ENCODE peak calls at places on chromosomes 3 and 15, in eight cellular contexts. W is fibroblast of mammary gland, Z is AG09319, Y is RWPE1, Q is PC-3, V is astrocyte of the spinal cord, U is tibial artery, T is stomach. K is an unnamed sample.

GRCh38 chr3:193563999-193564398 is 9.3 kb upstream of the ATP13A4 start:
- DNase-seq in V (no peak), Z (no peak), W (no peak), Q (peak; percentile 29), Y (peak; percentile 9), U (no peak), T (peak; percentile 66), K (peak; percentile 30)

GRCh38 chr15:28128036-28128435 is 28.9 kb upstream of the OCA2 start:
- DNase-seq in V (no peak), W (no peak), Q (no peak), Y (no peak), T (peak; percentile 25), Z (no peak), U (no peak), K (no peak)

GRCh38 chr3:17905996-17906395 is 163.6 kb upstream of the TBC1D5 start:
- DNase-seq in W (no peak), T (no peak), V (peak; percentile 10), U (no peak), Y (no peak), Z (no peak), Q (no peak), K (no peak)

GRCh38 chr3:101020616-101021015 is 27.4 kb upstream of the ABI3BP start:
- DNase-seq in U (no peak), Q (no peak), V (peak; percentile 23), T (no peak), W (no peak), Z (no peak), Y (no peak), K (no peak)

GRCh38 chr3:58101499-58102370 is 93.5 kb downstream of the FLNB start:
- DNase-seq in V (no peak), W (no peak), T (peak; percentile 64), Q (no peak), U (no peak), Y (no peak), Z (no peak), K (peak; percentile 85)

GRCh38 chr3:64530434-64531049 is 157.3 kb downstream of the ADAMTS9 start:
- DNase-seq in Q (peak; percentile 62), V (peak; percentile 49), Y (peak; percentile 39), T (peak; percentile 67), W (peak; percentile 62), Z (no peak), U (peak; percentile 77), K (peak; percentile 75)

GRCh38 chr15:55863911-55864310 is 121.0 kb upstream of the PRTG start:
- DNase-seq in Q (no peak), U (no peak), T (no peak), Z (no peak), V (no peak), Y (no peak), W (no peak), K (no peak)

GRCh38 chr3:123140591-123140990 is 61.2 kb upstream of the SEC22A start:
- DNase-seq in U (no peak), T (no peak), Q (no peak), Z (no peak), Y (no peak), V (no peak), W (no peak), K (no peak)

GRCh38 chr3:107384907-107385306 is 7.7 kb downstream of the CCDC54 start:
- DNase-seq in U (no peak), T (no peak), V (no peak), W (no peak), Z (no peak), Y (no peak), Q (no peak), K (no peak)

GRCh38 chr3:184154909-184155643 is at the start of gene DVL3:
- DNase-seq in W (peak; percentile 55), V (peak; percentile 64), T (peak; percentile 75), Z (no peak), Q (peak; percentile 64), Y (peak; percentile 60), U (peak; percentile 87), K (peak; percentile 73)

GRCh38 chr3:159186581-159186980 is 384.7 kb downstream of the MFSD1 start:
- DNase-seq in V (no peak), W (no peak), U (no peak), T (no peak), Z (no peak), Q (no peak), Y (no peak), K (no peak)

GRCh38 chr3:143090486-143090885 is 29.1 kb upstream of the CHST2 start:
- DNase-seq in V (no peak), U (no peak), Z (no peak), Y (no peak), W (no peak), T (peak; percentile 29), Q (no peak), K (peak; percentile 96)

GRCh38 chr15:40103124-40103858 is 5.4 kb downstream of the BMF start:
- DNase-seq in Q (peak; percentile 91), T (peak; percentile 94), Y (peak; percentile 98), Z (no peak), U (peak; percentile 95), V (peak; percentile 80), W (peak; percentile 71), K (peak; percentile 96)

GRCh38 chr3:66655673-66656072 is 154.9 kb upstream of the LRIG1 start:
- DNase-seq in Q (no peak), W (no peak), Z (no peak), T (no peak), U (no peak), Y (no peak), V (no peak), K (no peak)

GRCh38 chr3:181741428-181741827 is 29.7 kb downstream of the SOX2 start:
- DNase-seq in T (no peak), V (no peak), U (no peak), Z (no peak), W (no peak), Q (no peak), Y (no peak), K (no peak)

GRCh38 chr3:80682951-80683350 is 915.2 kb upstream of the ROBO1 start:
- DNase-seq in Q (no peak), Z (no peak), Y (no peak), V (no peak), T (no peak), U (no peak), W (no peak), K (no peak)

GRCh38 chr3:80688814-80689213 is 921.0 kb upstream of the ROBO1 start:
- DNase-seq in T (no peak), W (peak; percentile 10), Q (peak; percentile 57), Y (no peak), U (no peak), Z (no peak), V (peak; percentile 50), K (no peak)
- TF ChIP-seq CTCF in T (no peak), W (peak; percentile 25), Q (peak; percentile 55), Y (peak; percentile 27), U (peak; percentile 15), Z (peak; percentile 5), V (peak; percentile 52), K (no peak)

GRCh38 chr3:29887450-29887849 is 606.6 kb downstream of the RBMS3 start:
- DNase-seq in W (peak; percentile 16), Y (no peak), Q (no peak), U (no peak), Z (no peak), T (no peak), V (no peak), K (no peak)
- TF ChIP-seq CTCF in W (no peak), Y (no peak), Q (no peak), U (no peak), Z (no peak), T (no peak), V (no peak), K (no peak)

GRCh38 chr15:24819680-24820079 is 135.1 kb upstream of the SNRPN start:
- DNase-seq in T (no peak), Z (no peak), V (no peak), W (no peak), U (no peak), Y (no peak), Q (no peak), K (no peak)

DNA sequence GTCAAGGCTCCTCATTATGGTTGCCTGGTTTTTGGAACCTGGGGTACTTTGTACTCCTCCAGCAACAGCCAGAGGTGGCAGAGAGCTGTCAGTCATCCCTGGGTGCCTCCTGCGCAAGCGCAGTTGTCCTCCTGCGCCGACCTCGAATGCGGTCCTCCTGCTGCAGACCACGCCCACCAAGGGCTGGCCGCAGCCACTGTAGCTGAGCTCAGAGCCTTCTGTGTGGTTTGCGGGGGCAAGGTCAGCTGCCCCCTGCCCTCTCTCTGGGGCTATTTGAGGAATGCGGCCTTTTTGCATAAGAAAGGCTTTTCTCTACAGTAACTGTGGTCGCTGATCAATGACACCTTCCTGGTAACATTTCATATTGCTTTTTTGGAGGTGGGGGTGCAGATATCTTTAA is 131.3 kb upstream of the SNRPN start:
- DNase-seq in W (no peak), T (no peak), Y (no peak), V (no peak), U (no peak), Q (peak; percentile 23), Z (no peak), K (peak; percentile 70)
- TF ChIP-seq CTCF in W (no peak), T (no peak), Y (no peak), V (no peak), U (no peak), Q (no peak), Z (no peak), K (no peak)

GRCh38 chr15:67824900-67825879 is at the start of gene SKOR1:
- DNase-seq in Y (no peak), U (peak; percentile 54), W (peak; percentile 32), Q (no peak), T (no peak), Z (no peak), V (peak; percentile 26), K (no peak)

GRCh38 chr15:67822537-67823370 is 2.6 kb upstream of the SKOR1 start:
- DNase-seq in V (no peak), Y (no peak), Z (no peak), U (no peak), Q (no peak), W (no peak), T (no peak), K (no peak)

GRCh38 chr15:67821784-67822451 is 3.4 kb upstream of the SKOR1 start:
- DNase-seq in W (no peak), Y (no peak), Z (no peak), T (no peak), Q (no peak), U (no peak), V (no peak), K (no peak)

GRCh38 chr15:67824157-67824899 is 981 bp upstream of the SKOR1 start:
- DNase-seq in W (no peak), T (no peak), Q (no peak), Z (no peak), U (no peak), V (no peak), Y (no peak), K (no peak)

DNA sequence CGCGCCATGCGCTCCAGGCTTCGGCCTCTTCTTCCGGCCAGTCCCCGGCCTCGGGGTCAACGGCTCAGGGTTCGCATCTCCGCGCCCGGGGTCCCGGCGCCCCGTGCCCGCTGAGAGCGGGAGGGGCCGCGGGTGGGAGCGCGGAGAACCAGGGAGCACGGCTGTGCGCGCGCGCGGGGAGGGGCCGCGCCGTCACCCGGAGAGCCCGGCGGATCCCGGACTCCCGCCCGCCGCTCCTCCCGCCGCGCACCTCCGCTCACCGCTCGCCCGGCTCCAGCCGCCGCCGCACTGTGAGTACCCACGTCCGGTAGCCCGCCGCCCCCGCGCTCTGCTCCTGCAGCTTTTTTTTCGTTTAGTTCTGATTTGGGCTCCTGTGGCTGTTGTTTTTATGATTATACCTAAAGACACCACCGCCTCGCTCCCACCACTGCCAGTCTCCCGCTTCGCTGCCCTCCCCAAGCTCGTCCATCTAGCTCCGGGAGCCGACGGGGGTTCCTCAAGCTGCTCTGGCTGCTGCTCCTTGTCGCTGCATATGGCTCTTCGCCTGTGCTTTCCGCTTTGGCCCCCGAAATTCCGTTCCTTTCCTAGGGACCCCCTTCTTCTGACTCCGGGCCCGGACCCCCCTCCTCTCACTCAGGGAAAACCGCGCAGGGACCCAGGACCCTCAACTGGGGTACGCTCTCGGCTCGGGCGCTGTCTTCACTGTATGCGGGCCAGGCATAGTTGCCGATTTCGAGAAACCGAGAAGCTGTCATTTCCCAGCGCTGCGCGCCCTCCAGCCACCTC is 1.7 kb upstream of the SKOR1 start:
- DNase-seq in Y (no peak), T (no peak), Q (no peak), U (no peak), Z (no peak), W (no peak), V (no peak), K (no peak)
- TF ChIP-seq CTCF in Y (no peak), T (no peak), Q (no peak), U (no peak), Z (no peak), W (no peak), V (no peak), K (no peak)

K was measured in thyroid gland.